ENCODE peak calls at places on chromosomes 1 and 21, in ten cellular contexts. B, G, Y, C, X, P, F, E, S and W are unnamed samples.

GRCh38 chr1:37497832-37498231 is 16.7 kb downstream of the MEAF6 start:
- DNase-seq in B (no peak), G (no peak), Y (no peak), C (no peak), X (no peak), P (peak; percentile 61), F (no peak), E (no peak), S (no peak), W (no peak)

GRCh38 chr1:9027307-9027706 is 1.1 kb upstream of the SLC2A7 start:
- DNase-seq in B (no peak), G (no peak), Y (no peak), C (no peak), X (no peak), P (no peak), F (no peak), E (no peak), S (no peak), W (no peak)

GRCh38 chr1:12244078-12244477 is 14.2 kb downstream of the VPS13D start:
- DNase-seq in B (no peak), G (no peak), Y (no peak), C (no peak), X (peak; percentile 30), P (peak; percentile 37), F (peak; percentile 58), E (no peak), S (no peak), W (no peak)

GRCh38 chr1:236397173-236397759 is 3.2 kb downstream of the EDARADD start:
- DNase-seq in B (no peak), G (no peak), Y (no peak), C (no peak), X (no peak), P (no peak), F (no peak), E (no peak), S (no peak), W (no peak)

GRCh38 chr1:82582347-82582746 is 781.6 kb downstream of the ADGRL2 start:
- DNase-seq in B (no peak), G (no peak), Y (no peak), C (no peak), X (no peak), P (no peak), F (no peak), E (no peak), S (no peak), W (no peak)

GRCh38 chr1:91707114-91707889 is 178.6 kb downstream of the TGFBR3 start:
- DNase-seq in B (no peak), G (no peak), Y (no peak), C (no peak), X (no peak), P (no peak), F (no peak), E (no peak), S (no peak), W (no peak)

GRCh38 chr1:164875518-164875917 is 316.5 kb downstream of the PBX1 start:
- DNase-seq in B (no peak), G (no peak), Y (no peak), C (no peak), X (no peak), P (no peak), F (no peak), E (no peak), S (no peak), W (no peak)

GRCh38 chr21:32861871-32862270 is 90.3 kb upstream of the PAXBP1 start:
- DNase-seq in B (no peak), G (no peak), Y (no peak), C (no peak), X (no peak), P (no peak), F (no peak), E (no peak), S (no peak), W (no peak)

GRCh38 chr21:29105218-29105617 is 25.2 kb upstream of the MAP3K7CL start:
- DNase-seq in B (peak; percentile 64), G (no peak), Y (no peak), C (no peak), X (no peak), P (peak; percentile 80), F (no peak), E (no peak), S (no peak), W (no peak)

GRCh38 chr1:218702808-218703207 is 357.7 kb downstream of the TGFB2 start:
- DNase-seq in B (no peak), G (no peak), Y (no peak), C (no peak), X (no peak), P (no peak), F (no peak), E (no peak), S (no peak), W (no peak)

GRCh38 chr1:161082996-161083742 is 6.2 kb downstream of the NECTIN4 start:
- DNase-seq in B (peak; percentile 95), G (no peak), Y (peak; percentile 89), C (no peak), X (no peak), P (peak; percentile 99), F (peak; percentile 75), E (peak; percentile 95), S (peak; percentile 73), W (peak; percentile 88)

GRCh38 chr1:223358826-223359225 is 5.2 kb downstream of the SUSD4 start:
- DNase-seq in B (no peak), G (no peak), Y (no peak), C (no peak), X (no peak), P (peak; percentile 52), F (peak; percentile 62), E (no peak), S (no peak), W (no peak)

GRCh38 chr21:38780879-38781278 is 24.9 kb upstream of the ETS2 start:
- DNase-seq in B (no peak), G (no peak), Y (no peak), C (no peak), X (peak; percentile 34), P (no peak), F (no peak), E (no peak), S (no peak), W (no peak)

GRCh38 chr1:35924838-35925237 is 6.1 kb upstream of the AGO3 start:
- DNase-seq in B (no peak), G (no peak), Y (no peak), C (no peak), X (no peak), P (no peak), F (no peak), E (no peak), S (no peak), W (no peak)

GRCh38 chr1:77036560-77036959 is 169.3 kb downstream of the ST6GALNAC5 start:
- DNase-seq in B (peak; percentile 39), G (no peak), Y (no peak), C (no peak), X (peak; percentile 14), P (peak; percentile 56), F (peak; percentile 63), E (no peak), S (no peak), W (no peak)

GRCh38 chr1:184945678-184946412 is 28.5 kb downstream of the NIBAN1 start:
- DNase-seq in B (peak; percentile 73), G (no peak), Y (no peak), C (peak; percentile 28), X (no peak), P (no peak), F (no peak), E (no peak), S (no peak), W (no peak)

GRCh38 chr1:183215076-183215720 is 29.1 kb downstream of the LAMC2 start:
- DNase-seq in B (no peak), G (no peak), Y (no peak), C (peak; percentile 20), X (no peak), P (no peak), F (no peak), E (no peak), S (no peak), W (no peak)

GRCh38 chr1:240169188-240169587 is 77.5 kb downstream of the FMN2 start:
- DNase-seq in B (peak; percentile 54), G (no peak), Y (no peak), C (no peak), X (peak; percentile 31), P (peak; percentile 69), F (no peak), E (no peak), S (no peak), W (no peak)

GRCh38 chr1:189962171-189962570 is 515.5 kb downstream of the BRINP3 start:
- DNase-seq in B (peak; percentile 66), G (no peak), Y (no peak), C (peak; percentile 13), X (no peak), P (peak; percentile 5), F (no peak), E (no peak), S (no peak), W (no peak)

GRCh38 chr1:221781102-221781744 is 39.3 kb upstream of the DUSP10 start:
- DNase-seq in B (no peak), G (no peak), Y (no peak), C (no peak), X (no peak), P (no peak), F (no peak), E (no peak), S (no peak), W (no peak)

GRCh38 chr1:182147136-182147815 is 85.8 kb upstream of the ZNF648 start:
- DNase-seq in B (no peak), G (no peak), Y (peak; percentile 64), C (peak; percentile 63), X (peak; percentile 26), P (no peak), F (no peak), E (no peak), S (no peak), W (no peak)

GRCh38 chr1:151939141-151939540 is 29.8 kb upstream of the THEM4 start:
- DNase-seq in B (no peak), G (no peak), Y (no peak), C (no peak), X (no peak), P (no peak), F (no peak), E (no peak), S (no peak), W (no peak)

GRCh38 chr1:227901239-227901905 is 46.4 kb downstream of the WNT9A start:
- DNase-seq in B (no peak), G (no peak), Y (peak; percentile 39), C (no peak), X (no peak), P (no peak), F (peak; percentile 23), E (peak; percentile 70), S (no peak), W (no peak)